ENCODE peak calls at places on chromosomes 4 and X, in ten cellular contexts. One of them, this sample, is unnamed.
A peak's percentile ranks its signal among the peaks of the same experiment; 100 is the strongest.

GRCh38 chr4:34939073-34939472 is 1305.2 kb downstream of the ARAP2 start:
- DNase-seq in A549: no peak
- DNase-seq in hippocampal formation: no peak
- DNase-seq in Right ventricle myocardium superior: no peak
- DNase-seq in lung microvascular endothelial cell: no peak
- DNase-seq in NCI-H2029: no peak
- DNase-seq in T-cell: no peak
- DNase-seq in ovary: no peak
- DNase-seq in caudate nucleus: no peak
- DNase-seq in GM23248: no peak
- DNase-seq in this sample: no peak

GRCh38 chr4:37803348-37803973 is 23.0 kb upstream of the PGM2 start:
- DNase-seq in A549: peak; percentile 46
- DNase-seq in hippocampal formation: no peak
- DNase-seq in Right ventricle myocardium superior: no peak
- DNase-seq in lung microvascular endothelial cell: peak; percentile 77
- DNase-seq in NCI-H2029: peak; percentile 14
- DNase-seq in T-cell: no peak
- DNase-seq in ovary: no peak
- DNase-seq in caudate nucleus: no peak
- DNase-seq in GM23248: peak; percentile 67
- DNase-seq in this sample: no peak

GRCh38 chr4:68518889-68519288 is 57.2 kb downstream of the UGT2B17 start:
- DNase-seq in A549: no peak
- DNase-seq in hippocampal formation: no peak
- DNase-seq in Right ventricle myocardium superior: no peak
- DNase-seq in lung microvascular endothelial cell: no peak
- DNase-seq in NCI-H2029: no peak
- DNase-seq in T-cell: no peak
- DNase-seq in ovary: no peak
- DNase-seq in caudate nucleus: no peak
- DNase-seq in GM23248: no peak
- DNase-seq in this sample: no peak

GRCh38 chr4:144962300-144962699 is 135.7 kb downstream of the ANAPC10 start:
- DNase-seq in A549: no peak
- DNase-seq in hippocampal formation: no peak
- DNase-seq in Right ventricle myocardium superior: no peak
- DNase-seq in lung microvascular endothelial cell: no peak
- DNase-seq in NCI-H2029: no peak
- DNase-seq in T-cell: no peak
- DNase-seq in ovary: no peak
- DNase-seq in caudate nucleus: no peak
- DNase-seq in GM23248: no peak
- DNase-seq in this sample: no peak

GRCh38 chr4:148980782-148981181 is 538.6 kb upstream of the NR3C2 start:
- DNase-seq in A549: no peak
- DNase-seq in hippocampal formation: peak; percentile 1
- DNase-seq in Right ventricle myocardium superior: no peak
- DNase-seq in lung microvascular endothelial cell: no peak
- DNase-seq in NCI-H2029: no peak
- DNase-seq in T-cell: no peak
- DNase-seq in ovary: no peak
- DNase-seq in caudate nucleus: peak; percentile 21
- DNase-seq in GM23248: no peak
- DNase-seq in this sample: no peak

GRCh38 chr4:15144967-15145295 is 142.7 kb downstream of the CPEB2 start:
- DNase-seq in A549: no peak
- DNase-seq in hippocampal formation: no peak
- DNase-seq in Right ventricle myocardium superior: no peak
- DNase-seq in lung microvascular endothelial cell: no peak
- DNase-seq in NCI-H2029: no peak
- DNase-seq in T-cell: no peak
- DNase-seq in ovary: no peak
- DNase-seq in caudate nucleus: no peak
- DNase-seq in GM23248: no peak
- DNase-seq in this sample: no peak

GRCh38 chrX:134933911-134934310 is 56.9 kb upstream of the SMIM10 start:
- DNase-seq in A549: no peak
- DNase-seq in hippocampal formation: no peak
- DNase-seq in Right ventricle myocardium superior: peak; percentile 47
- DNase-seq in lung microvascular endothelial cell: no peak
- DNase-seq in NCI-H2029: no peak
- DNase-seq in T-cell: no peak
- DNase-seq in ovary: no peak
- DNase-seq in caudate nucleus: no peak
- DNase-seq in GM23248: no peak
- DNase-seq in this sample: no peak

GRCh38 chrX:9519546-9520210 is 54.8 kb downstream of the TBL1X start:
- DNase-seq in A549: no peak
- DNase-seq in hippocampal formation: no peak
- DNase-seq in Right ventricle myocardium superior: no peak
- DNase-seq in lung microvascular endothelial cell: no peak
- DNase-seq in NCI-H2029: no peak
- DNase-seq in T-cell: no peak
- DNase-seq in ovary: no peak
- DNase-seq in caudate nucleus: no peak
- DNase-seq in GM23248: peak; percentile 54
- DNase-seq in this sample: peak; percentile 84

GRCh38 chr4:68864438-68865177 is 48.8 kb downstream of the UGT2B10 start:
- DNase-seq in A549: peak; percentile 24
- DNase-seq in hippocampal formation: no peak
- DNase-seq in Right ventricle myocardium superior: no peak
- DNase-seq in lung microvascular endothelial cell: no peak
- DNase-seq in NCI-H2029: peak; percentile 47
- DNase-seq in T-cell: no peak
- DNase-seq in ovary: no peak
- DNase-seq in caudate nucleus: no peak
- DNase-seq in GM23248: no peak
- DNase-seq in this sample: no peak

This sample was measured in sigmoid colon.